ENCODE peak calls at places on chromosomes 12 and 14, in six cellular contexts. One of them, this sample, is unnamed.
A peak's percentile ranks its signal among the peaks of the same experiment; 100 is the strongest.

GRCh38 chr12:56115329-56115728 is 1.1 kb upstream of the RPL41 start:
- DNase-seq in RWPE2: no peak
- DNase-seq in body of pancreas: peak; percentile 42
- DNase-seq in pancreas: no peak
- DNase-seq in heart left ventricle: no peak
- DNase-seq in colonic mucosa: no peak
- DNase-seq in this sample: peak; percentile 33

GRCh38 chr12:25853696-25854095 is 104.8 kb upstream of the RASSF8 start:
- DNase-seq in RWPE2: no peak
- DNase-seq in body of pancreas: no peak
- DNase-seq in pancreas: no peak
- DNase-seq in heart left ventricle: no peak
- DNase-seq in colonic mucosa: no peak
- DNase-seq in this sample: no peak

GRCh38 chr12:92394895-92395294 is 249.2 kb upstream of the BTG1 start:
- DNase-seq in RWPE2: no peak
- DNase-seq in body of pancreas: no peak
- DNase-seq in pancreas: no peak
- DNase-seq in heart left ventricle: no peak
- DNase-seq in colonic mucosa: no peak
- DNase-seq in this sample: no peak

GRCh38 chr14:65704412-65704811 is 291.9 kb downstream of the FUT8 start:
- DNase-seq in RWPE2: no peak
- DNase-seq in body of pancreas: no peak
- DNase-seq in pancreas: no peak
- DNase-seq in heart left ventricle: no peak
- DNase-seq in colonic mucosa: no peak
- DNase-seq in this sample: no peak

GRCh38 chr14:55398679-55399078 is 13.0 kb downstream of the ATG14 start:
- DNase-seq in RWPE2: peak; percentile 70
- DNase-seq in body of pancreas: no peak
- DNase-seq in pancreas: no peak
- DNase-seq in heart left ventricle: no peak
- DNase-seq in colonic mucosa: no peak
- DNase-seq in this sample: peak; percentile 94

GRCh38 chr12:6089041-6089823 is 35.2 kb downstream of the VWF start:
- DNase-seq in RWPE2: no peak
- DNase-seq in body of pancreas: peak; percentile 39
- DNase-seq in pancreas: no peak
- DNase-seq in heart left ventricle: no peak
- DNase-seq in colonic mucosa: no peak
- DNase-seq in this sample: peak; percentile 69

GRCh38 chr14:94161087-94161486 is 13.0 kb upstream of the PPP4R4 start:
- DNase-seq in RWPE2: no peak
- DNase-seq in body of pancreas: no peak
- DNase-seq in pancreas: no peak
- DNase-seq in heart left ventricle: no peak
- DNase-seq in colonic mucosa: no peak
- DNase-seq in this sample: no peak

GRCh38 chr14:52692248-52692962 is 3.0 kb downstream of the ERO1A start:
- DNase-seq in RWPE2: no peak
- DNase-seq in body of pancreas: no peak
- DNase-seq in pancreas: no peak
- DNase-seq in heart left ventricle: no peak
- DNase-seq in colonic mucosa: no peak
- DNase-seq in this sample: peak; percentile 55

GRCh38 chr12:85948340-85948739 is 74.2 kb downstream of the NTS start:
- DNase-seq in RWPE2: no peak
- DNase-seq in body of pancreas: no peak
- DNase-seq in pancreas: no peak
- DNase-seq in heart left ventricle: no peak
- DNase-seq in colonic mucosa: no peak
- DNase-seq in this sample: no peak

GRCh38 chr12:27969011-27969900 is 3.3 kb downstream of the PTHLH start:
- DNase-seq in RWPE2: no peak
- DNase-seq in body of pancreas: peak; percentile 20
- DNase-seq in pancreas: peak; percentile 74
- DNase-seq in heart left ventricle: peak; percentile 26
- DNase-seq in colonic mucosa: no peak
- DNase-seq in this sample: peak; percentile 32

GRCh38 chr14:20986811-20987210 is 3.0 kb upstream of the METTL17 start:
- DNase-seq in RWPE2: no peak
- DNase-seq in body of pancreas: no peak
- DNase-seq in pancreas: no peak
- DNase-seq in heart left ventricle: peak; percentile 33
- DNase-seq in colonic mucosa: no peak
- DNase-seq in this sample: peak; percentile 96

GRCh38 chr14:103801459-103801858 is 45.9 kb downstream of the PPP1R13B start:
- DNase-seq in RWPE2: no peak
- DNase-seq in body of pancreas: no peak
- DNase-seq in pancreas: no peak
- DNase-seq in heart left ventricle: no peak
- DNase-seq in colonic mucosa: no peak
- DNase-seq in this sample: peak; percentile 92

GRCh38 chr14:32764131-32764530 is 174.5 kb upstream of the NPAS3 start:
- DNase-seq in RWPE2: no peak
- DNase-seq in body of pancreas: no peak
- DNase-seq in pancreas: no peak
- DNase-seq in heart left ventricle: no peak
- DNase-seq in colonic mucosa: no peak
- DNase-seq in this sample: no peak

GRCh38 chr12:32399373-32400113 is at the start of gene FGD4:
- DNase-seq in RWPE2: peak; percentile 94
- DNase-seq in body of pancreas: peak; percentile 96
- DNase-seq in pancreas: peak; percentile 97
- DNase-seq in heart left ventricle: peak; percentile 95
- DNase-seq in colonic mucosa: peak; percentile 90
- DNase-seq in this sample: peak; percentile 96

GRCh38 chr14:73489481-73490175 is 1.1 kb upstream of the RIOX1 start:
- DNase-seq in RWPE2: no peak
- DNase-seq in body of pancreas: no peak
- DNase-seq in pancreas: no peak
- DNase-seq in heart left ventricle: no peak
- DNase-seq in colonic mucosa: no peak
- DNase-seq in this sample: no peak

GRCh38 chr14:70888681-70889175 is 18.5 kb upstream of the PCNX1 start:
- DNase-seq in RWPE2: no peak
- DNase-seq in body of pancreas: no peak
- DNase-seq in pancreas: no peak
- DNase-seq in heart left ventricle: no peak
- DNase-seq in colonic mucosa: no peak
- DNase-seq in this sample: peak; percentile 43

GRCh38 chr14:85528080-85528881 is 1.7 kb upstream of the FLRT2 start:
- DNase-seq in RWPE2: no peak
- DNase-seq in body of pancreas: peak; percentile 65
- DNase-seq in pancreas: no peak
- DNase-seq in heart left ventricle: no peak
- DNase-seq in colonic mucosa: peak; percentile 19
- DNase-seq in this sample: peak; percentile 88

GRCh38 chr12:108850854-108851573 is 6.4 kb downstream of the SSH1 start:
- DNase-seq in RWPE2: no peak
- DNase-seq in body of pancreas: peak; percentile 19
- DNase-seq in pancreas: no peak
- DNase-seq in heart left ventricle: peak; percentile 88
- DNase-seq in colonic mucosa: no peak
- DNase-seq in this sample: no peak

GRCh38 chr12:30567082-30567481 is 128.6 kb downstream of the IPO8 start:
- DNase-seq in RWPE2: no peak
- DNase-seq in body of pancreas: no peak
- DNase-seq in pancreas: no peak
- DNase-seq in heart left ventricle: no peak
- DNase-seq in colonic mucosa: no peak
- DNase-seq in this sample: no peak

GRCh38 chr12:59444932-59445331 is 150.9 kb upstream of the SLC16A7 start:
- DNase-seq in RWPE2: no peak
- DNase-seq in body of pancreas: peak; percentile 9
- DNase-seq in pancreas: no peak
- DNase-seq in heart left ventricle: no peak
- DNase-seq in colonic mucosa: no peak
- DNase-seq in this sample: peak; percentile 23

GRCh38 chr12:39048395-39048794 is 143.0 kb upstream of the CPNE8 start:
- DNase-seq in RWPE2: no peak
- DNase-seq in body of pancreas: no peak
- DNase-seq in pancreas: no peak
- DNase-seq in heart left ventricle: no peak
- DNase-seq in colonic mucosa: no peak
- DNase-seq in this sample: no peak

GRCh38 chr12:53777936-53778644 is 26.3 kb upstream of the CISTR start:
- DNase-seq in RWPE2: no peak
- DNase-seq in body of pancreas: no peak
- DNase-seq in pancreas: no peak
- DNase-seq in heart left ventricle: no peak
- DNase-seq in colonic mucosa: no peak
- DNase-seq in this sample: no peak

GRCh38 chr14:85634205-85634604 is 104.3 kb downstream of the FLRT2 start:
- DNase-seq in RWPE2: no peak
- DNase-seq in body of pancreas: no peak
- DNase-seq in pancreas: no peak
- DNase-seq in heart left ventricle: no peak
- DNase-seq in colonic mucosa: no peak
- DNase-seq in this sample: no peak

GRCh38 chr12:112537710-112538396 is 119.1 kb downstream of the PTPN11 start:
- DNase-seq in RWPE2: no peak
- DNase-seq in body of pancreas: no peak
- DNase-seq in pancreas: no peak
- DNase-seq in heart left ventricle: no peak
- DNase-seq in colonic mucosa: no peak
- DNase-seq in this sample: no peak

GRCh38 chr14:101506921-101507300 is 54.4 kb upstream of the DIO3 start:
- DNase-seq in RWPE2: peak; percentile 62
- DNase-seq in body of pancreas: peak; percentile 6
- DNase-seq in pancreas: no peak
- DNase-seq in heart left ventricle: no peak
- DNase-seq in colonic mucosa: no peak
- DNase-seq in this sample: no peak

GRCh38 chr12:40312982-40313576 is 88.3 kb downstream of the LRRK2 start:
- DNase-seq in RWPE2: no peak
- DNase-seq in body of pancreas: no peak
- DNase-seq in pancreas: no peak
- DNase-seq in heart left ventricle: no peak
- DNase-seq in colonic mucosa: no peak
- DNase-seq in this sample: peak; percentile 34
- TF ChIP-seq CTCF in RWPE2: peak; percentile 77
- TF ChIP-seq CTCF in body of pancreas: peak; percentile 47
- TF ChIP-seq CTCF in pancreas: peak; percentile 22
- TF ChIP-seq CTCF in heart left ventricle: peak; percentile 17
- TF ChIP-seq CTCF in colonic mucosa: peak; percentile 23
- TF ChIP-seq CTCF in this sample: peak; percentile 61

DNA sequence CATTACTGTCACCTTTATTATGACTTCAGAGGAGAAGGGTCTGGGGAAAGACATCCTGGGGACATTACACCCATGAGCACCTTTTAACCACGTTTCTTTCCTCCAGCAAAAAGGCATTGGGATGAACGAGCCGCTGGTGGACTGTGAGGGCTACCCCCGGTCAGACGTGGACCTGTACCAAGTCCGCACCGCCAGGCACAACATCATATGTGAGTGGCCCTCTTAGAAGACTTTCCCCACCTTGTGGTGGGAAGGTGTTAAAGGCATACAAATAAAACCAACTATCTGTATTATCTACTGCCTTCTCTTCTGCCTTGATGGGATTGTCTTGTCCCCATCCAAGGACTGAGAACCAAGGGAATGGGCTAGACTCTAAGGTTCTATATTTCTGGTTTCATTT is 6.0 kb downstream of the PSMD9 start:
- DNase-seq in RWPE2: no peak
- DNase-seq in body of pancreas: peak; percentile 29
- DNase-seq in pancreas: no peak
- DNase-seq in heart left ventricle: no peak
- DNase-seq in colonic mucosa: no peak
- DNase-seq in this sample: no peak
- TF ChIP-seq CTCF in RWPE2: peak; percentile 31
- TF ChIP-seq CTCF in body of pancreas: no peak
- TF ChIP-seq CTCF in pancreas: no peak
- TF ChIP-seq CTCF in heart left ventricle: no peak
- TF ChIP-seq CTCF in colonic mucosa: no peak
- TF ChIP-seq CTCF in this sample: no peak

GRCh38 chr12:75526655-75527511 is 15.5 kb upstream of the KRR1 start:
- DNase-seq in RWPE2: no peak
- DNase-seq in body of pancreas: no peak
- DNase-seq in pancreas: no peak
- DNase-seq in heart left ventricle: no peak
- DNase-seq in colonic mucosa: no peak
- DNase-seq in this sample: peak; percentile 59

GRCh38 chr12:75528692-75529091 is 17.3 kb upstream of the KRR1 start:
- DNase-seq in RWPE2: no peak
- DNase-seq in body of pancreas: no peak
- DNase-seq in pancreas: no peak
- DNase-seq in heart left ventricle: no peak
- DNase-seq in colonic mucosa: no peak
- DNase-seq in this sample: no peak

GRCh38 chr12:75528272-75528671 is 16.9 kb upstream of the KRR1 start:
- DNase-seq in RWPE2: no peak
- DNase-seq in body of pancreas: no peak
- DNase-seq in pancreas: no peak
- DNase-seq in heart left ventricle: no peak
- DNase-seq in colonic mucosa: no peak
- DNase-seq in this sample: no peak

GRCh38 chr12:75529826-75530225 is 18.4 kb upstream of the KRR1 start:
- DNase-seq in RWPE2: no peak
- DNase-seq in body of pancreas: no peak
- DNase-seq in pancreas: no peak
- DNase-seq in heart left ventricle: no peak
- DNase-seq in colonic mucosa: no peak
- DNase-seq in this sample: no peak

GRCh38 chr12:75525263-75525662 is 13.9 kb upstream of the KRR1 start:
- DNase-seq in RWPE2: no peak
- DNase-seq in body of pancreas: no peak
- DNase-seq in pancreas: no peak
- DNase-seq in heart left ventricle: no peak
- DNase-seq in colonic mucosa: no peak
- DNase-seq in this sample: no peak
- TF ChIP-seq CTCF in RWPE2: peak; percentile 43
- TF ChIP-seq CTCF in body of pancreas: no peak
- TF ChIP-seq CTCF in pancreas: no peak
- TF ChIP-seq CTCF in heart left ventricle: no peak
- TF ChIP-seq CTCF in colonic mucosa: no peak
- TF ChIP-seq CTCF in this sample: peak; percentile 4

DNA sequence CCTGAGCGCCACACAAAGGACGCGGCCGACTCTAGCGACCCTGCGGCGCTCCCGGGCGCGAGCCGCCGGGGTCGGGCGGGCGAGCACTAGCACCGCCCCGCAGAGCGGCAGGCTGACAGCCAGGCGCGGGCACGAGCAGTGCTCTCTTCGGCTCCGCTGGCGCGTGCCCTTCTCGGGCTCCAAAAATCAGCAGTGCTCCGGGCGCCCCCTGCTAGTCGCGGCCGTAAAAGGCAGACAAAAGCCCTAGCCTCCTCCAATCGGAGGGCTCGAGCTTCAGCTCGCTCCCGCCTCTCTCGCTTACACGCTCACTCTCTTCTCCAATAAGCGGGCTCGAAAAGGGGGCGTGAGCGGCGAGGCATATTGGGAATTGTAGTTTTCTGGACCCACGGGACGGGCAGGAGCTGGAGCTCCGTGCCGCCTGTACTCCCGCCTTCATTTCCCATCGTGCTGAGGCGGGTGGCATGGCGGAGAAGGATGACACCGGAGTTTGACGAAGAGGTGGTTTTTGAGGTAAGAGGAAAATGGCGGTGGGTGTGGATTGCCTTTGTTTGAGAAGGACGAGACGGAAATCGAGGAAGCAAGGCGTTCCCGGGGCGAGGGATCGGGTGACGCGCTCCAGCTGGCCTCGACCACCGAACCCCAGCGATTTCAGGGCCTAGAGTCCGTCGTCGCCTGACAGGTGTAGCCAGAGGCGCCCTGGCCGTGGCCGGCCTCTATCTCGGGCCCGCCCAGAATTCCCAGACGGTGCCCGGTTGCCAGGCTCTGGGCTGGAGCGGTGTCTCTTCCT is at the start of the genes FGD6 and VEZT:
- DNase-seq in RWPE2: peak; percentile 98
- DNase-seq in body of pancreas: peak; percentile 99
- DNase-seq in pancreas: peak; percentile 99
- DNase-seq in heart left ventricle: peak; percentile 99
- DNase-seq in colonic mucosa: peak; percentile 99
- DNase-seq in this sample: peak; percentile 99
- TF ChIP-seq CTCF in RWPE2: peak; percentile 92
- TF ChIP-seq CTCF in body of pancreas: peak; percentile 78
- TF ChIP-seq CTCF in pancreas: peak; percentile 50
- TF ChIP-seq CTCF in heart left ventricle: peak; percentile 79
- TF ChIP-seq CTCF in colonic mucosa: peak; percentile 37
- TF ChIP-seq CTCF in this sample: peak; percentile 65

This sample was measured in MCF 10A.